ENCODE peak calls at places on chromosomes 12 and 14, in nine cellular contexts. R is COR-L47; S is activated T-cell treated with anti-CD3 and anti-CD28 coated beads, Interleukin-2, amount 50 U/mL, for 72 hours; C is DMS53; D is KBM-7; P is dorsolateral prefrontal cortex; L is cerebellum; Y is GM10248; J is lower lobe of right lung. E is an unnamed sample.

GRCh38 chr12:132506730-132507538 is 17.0 kb downstream of the FBRSL1 start:
- DNase-seq in D (peak), R (no peak), L (peak), P (peak), S (peak), Y (peak), J (peak), C (no peak), E (no peak)

GRCh38 chr12:120990487-120991055 is 12.2 kb downstream of the HNF1A start:
- DNase-seq in S (no peak), J (no peak), Y (no peak), D (no peak), P (no peak), L (no peak), R (no peak), C (no peak), E (no peak)

GRCh38 chr14:72947366-72948160 is 21.3 kb downstream of the DCAF4 start:
- DNase-seq in Y (no peak), P (no peak), R (no peak), J (no peak), L (no peak), C (no peak), S (no peak), D (no peak), E (no peak)

GRCh38 chr12:96812153-96812552 is 94.9 kb upstream of the NEDD1 start:
- DNase-seq in Y (no peak), J (no peak), S (no peak), R (no peak), P (no peak), L (no peak), C (no peak), D (no peak), E (no peak)

GRCh38 chr12:2543801-2544200 is 251.0 kb upstream of the FKBP4 start:
- DNase-seq in J (no peak), D (no peak), R (no peak), Y (no peak), S (peak), C (no peak), L (no peak), P (no peak), E (no peak)

GRCh38 chr12:111788178-111788654 is 21.5 kb downstream of the ALDH2 start:
- DNase-seq in C (peak), D (peak), R (no peak), Y (no peak), L (peak), S (no peak), J (no peak), P (no peak), E (no peak)

GRCh38 chr12:53093777-53094393 is 3.6 kb upstream of the IGFBP6 start:
- DNase-seq in L (no peak), D (peak), R (no peak), P (no peak), J (no peak), C (no peak), S (no peak), Y (no peak), E (no peak)

GRCh38 chr14:95156765-95157194 is 549 bp downstream of the DICER1 start:
- DNase-seq in L (peak), P (no peak), J (peak), S (peak), D (no peak), Y (peak), R (no peak), C (peak), E (no peak)

GRCh38 chr14:21070083-21070609 is at the start of gene ARHGEF40:
- DNase-seq in C (peak), R (no peak), S (peak), L (peak), J (peak), Y (peak), D (no peak), P (peak), E (no peak)

GRCh38 chr12:24560867-24561266 is 388.0 kb downstream of the BCAT1 start:
- DNase-seq in P (no peak), R (no peak), S (no peak), L (no peak), Y (no peak), C (peak), J (no peak), D (no peak), E (no peak)

GRCh38 chr12:31326689-31327659 is 1.0 kb upstream of the SINHCAF start:
- DNase-seq in L (peak), Y (no peak), R (no peak), J (no peak), P (no peak), D (no peak), C (peak), S (no peak), E (peak)

GRCh38 chr14:75831971-75832370 is 149.8 kb downstream of the TGFB3 start:
- DNase-seq in S (no peak), J (no peak), C (peak), R (peak), L (no peak), P (no peak), D (no peak), Y (no peak), E (no peak)

GRCh38 chr12:116320839-116321238 is 43.3 kb upstream of the MED13L start:
- DNase-seq in J (no peak), R (no peak), L (no peak), S (no peak), P (no peak), D (no peak), Y (no peak), C (no peak), E (no peak)

GRCh38 chr12:21642707-21643389 is 14.8 kb downstream of the LDHB start:
- DNase-seq in R (no peak), Y (no peak), D (no peak), C (no peak), L (no peak), P (no peak), J (no peak), S (no peak), E (no peak)

GRCh38 chr12:27723212-27723611 is 12.6 kb downstream of the MRPS35 start:
- DNase-seq in C (no peak), P (no peak), S (no peak), Y (no peak), J (no peak), L (no peak), R (no peak), D (no peak), E (no peak)

GRCh38 chr14:36941783-36942521 is 230.5 kb downstream of the SLC25A21 start:
- DNase-seq in D (peak), L (peak), P (peak), Y (peak), S (peak), R (peak), J (peak), C (peak), E (peak)

GRCh38 chr14:102394717-102395378 is 32.1 kb downstream of the TECPR2 start:
- DNase-seq in D (peak), P (no peak), Y (no peak), C (no peak), L (no peak), S (no peak), J (no peak), R (no peak), E (no peak)

GRCh38 chr12:131102991-131103609 is 149.4 kb downstream of the ADGRD1 start:
- DNase-seq in P (peak), R (no peak), C (no peak), S (no peak), D (no peak), Y (no peak), L (no peak), J (no peak), E (peak)

GRCh38 chr12:27733052-27733656 is 22.5 kb downstream of the MRPS35 start:
- DNase-seq in D (peak), L (peak), J (no peak), Y (peak), R (no peak), P (no peak), S (peak), C (peak), E (no peak)

GRCh38 chr12:6469609-6470374 is 685 bp downstream of the VAMP1 start:
- DNase-seq in L (no peak), C (no peak), D (no peak), P (no peak), R (no peak), Y (no peak), S (no peak), J (no peak), E (no peak)

GRCh38 chr14:101916816-101917412 is 47.5 kb upstream of the DYNC1H1 start:
- DNase-seq in R (no peak), D (no peak), Y (no peak), C (no peak), J (no peak), L (no peak), P (no peak), S (no peak), E (no peak)

GRCh38 chr14:90587918-90588317 is 191.1 kb downstream of the CALM1 start:
- DNase-seq in P (no peak), Y (no peak), J (no peak), R (no peak), D (no peak), L (no peak), C (no peak), S (no peak), E (no peak)

GRCh38 chr12:77847665-77848431 is 17.2 kb downstream of the NAV3 start:
- DNase-seq in R (peak), D (no peak), C (peak), Y (no peak), S (no peak), P (no peak), J (no peak), L (no peak), E (no peak)

GRCh38 chr12:62732861-62733427 is 202.0 kb downstream of the PPM1H start:
- DNase-seq in Y (no peak), J (no peak), S (no peak), L (no peak), R (no peak), P (no peak), C (peak), D (no peak), E (no peak)

GRCh38 chr14:50335389-50335788 is 23.3 kb downstream of the DMAC2L start:
- DNase-seq in L (peak), C (peak), J (no peak), P (peak), D (no peak), S (no peak), Y (no peak), R (peak), E (peak)

GRCh38 chr14:69610020-69610858 is 1.2 kb upstream of the SUSD6 start:
- DNase-seq in Y (no peak), C (peak), S (no peak), R (no peak), P (no peak), D (no peak), L (no peak), J (no peak), E (no peak)

GRCh38 chr12:124713436-124714082 is 146.1 kb upstream of the NCOR2 start:
- DNase-seq in S (peak), D (peak), L (no peak), J (no peak), C (no peak), P (no peak), R (no peak), Y (peak), E (no peak)

GRCh38 chr12:98894412-98895085 is 249.5 kb downstream of the APAF1 start:
- DNase-seq in R (peak), S (no peak), C (peak), J (no peak), Y (no peak), D (no peak), L (peak), P (peak), E (no peak)

GRCh38 chr14:64723691-64724577 is 19.7 kb downstream of the PLEKHG3 start:
- DNase-seq in P (no peak), L (no peak), Y (no peak), J (no peak), C (no peak), D (no peak), S (no peak), R (no peak), E (no peak)

GRCh38 chr14:21668377-21668776 is 5.2 kb downstream of the OR4E1 start:
- DNase-seq in J (no peak), P (no peak), C (peak), S (no peak), L (no peak), R (no peak), Y (no peak), D (no peak), E (no peak)

GRCh38 chr12:104825408-104825807 is 132.7 kb downstream of the SLC41A2 start:
- DNase-seq in Y (no peak), L (no peak), D (peak), C (peak), P (no peak), R (no peak), S (no peak), J (no peak), E (no peak)

GRCh38 chr14:91218041-91218440 is 26.5 kb downstream of the GPR68 start:
- DNase-seq in Y (no peak), C (no peak), J (no peak), P (no peak), D (no peak), S (no peak), R (no peak), L (no peak), E (no peak)

GRCh38 chr12:42213023-42213422 is 25.0 kb downstream of the YAF2 start:
- DNase-seq in P (no peak), C (peak), D (peak), L (no peak), Y (no peak), J (no peak), S (no peak), R (peak), E (no peak)

GRCh38 chr14:92625213-92625612 is 111.6 kb downstream of the RIN3 start:
- DNase-seq in C (no peak), P (no peak), Y (no peak), S (no peak), J (no peak), D (no peak), L (no peak), R (no peak), E (no peak)

GRCh38 chr12:42023733-42024494 is 120.8 kb downstream of the GXYLT1 start:
- DNase-seq in Y (peak), R (peak), D (peak), J (peak), C (peak), P (peak), S (peak), L (peak), E (peak)

GRCh38 chr12:132289356-132290202 is 39.8 kb downstream of the GALNT9 start:
- DNase-seq in C (no peak), S (no peak), Y (no peak), P (peak), L (no peak), D (no peak), J (peak), R (no peak), E (no peak)

GRCh38 chr12:88153959-88154358 is 11.9 kb downstream of the TMTC3 start:
- DNase-seq in J (no peak), D (no peak), C (peak), L (no peak), S (no peak), P (no peak), R (peak), Y (no peak), E (no peak)

GRCh38 chr14:53840444-53840843 is 116.2 kb downstream of the BMP4 start:
- DNase-seq in P (no peak), L (no peak), Y (no peak), S (no peak), D (no peak), R (no peak), J (no peak), C (peak), E (no peak)

GRCh38 chr12:62919827-62920226 is 15.1 kb downstream of the PPM1H start:
- DNase-seq in D (no peak), R (peak), J (no peak), L (peak), P (no peak), S (no peak), Y (no peak), C (peak), E (no peak)

E was measured in neuronal stem cell.